ENCODE peak calls at places on chromosomes 3 and 15, in four cellular contexts. One of them, this sample, is unnamed.
A peak's percentile ranks its signal among the peaks of the same experiment; 100 is the strongest.

GRCh38 chr3:188682316-188682715 is 489.5 kb upstream of the TPRG1 start:
- DNase-seq in natural killer cell: no peak
- DNase-seq in GM20000: no peak
- DNase-seq in keratinocyte: no peak
- DNase-seq in this sample: no peak

GRCh38 chr3:13376091-13376490 is 44.0 kb downstream of the NUP210 start:
- DNase-seq in GM20000: no peak
- DNase-seq in natural killer cell: no peak
- DNase-seq in keratinocyte: no peak
- DNase-seq in this sample: no peak

GRCh38 chr3:172647823-172648222 is 63.0 kb downstream of the NCEH1 start:
- DNase-seq in keratinocyte: no peak
- DNase-seq in natural killer cell: no peak
- DNase-seq in GM20000: no peak
- DNase-seq in this sample: no peak

GRCh38 chr3:11826628-11827265 is 19.9 kb downstream of the TAMM41 start:
- DNase-seq in natural killer cell: no peak
- DNase-seq in keratinocyte: no peak
- DNase-seq in GM20000: no peak
- DNase-seq in this sample: no peak

GRCh38 chr15:80042568-80042967 is 16.9 kb upstream of the ZFAND6 start:
- DNase-seq in natural killer cell: no peak
- DNase-seq in keratinocyte: no peak
- DNase-seq in GM20000: no peak
- DNase-seq in this sample: no peak

GRCh38 chr3:27729748-27730611 is 7.9 kb upstream of the EOMES start:
- DNase-seq in GM20000: peak; percentile 10
- DNase-seq in keratinocyte: no peak
- DNase-seq in natural killer cell: no peak
- DNase-seq in this sample: no peak

GRCh38 chr15:36177590-36178281 is 401.7 kb upstream of the CDIN1 start:
- DNase-seq in natural killer cell: no peak
- DNase-seq in GM20000: no peak
- DNase-seq in keratinocyte: no peak
- DNase-seq in this sample: no peak

GRCh38 chr3:72888546-72889309 is 882 bp downstream of the GXYLT2 start:
- DNase-seq in keratinocyte: no peak
- DNase-seq in GM20000: no peak
- DNase-seq in natural killer cell: no peak
- DNase-seq in this sample: no peak

GRCh38 chr3:98529856-98530459 is 1.8 kb upstream of the GPR15 start:
- DNase-seq in keratinocyte: no peak
- DNase-seq in natural killer cell: no peak
- DNase-seq in GM20000: no peak
- DNase-seq in this sample: no peak

GRCh38 chr3:48248095-48248863 is 7.4 kb downstream of the ZNF589 start:
- DNase-seq in GM20000: no peak
- DNase-seq in natural killer cell: no peak
- DNase-seq in keratinocyte: no peak
- DNase-seq in this sample: no peak

GRCh38 chr3:129064969-129065726 is 4.6 kb downstream of the GP9 start:
- DNase-seq in GM20000: no peak
- DNase-seq in keratinocyte: no peak
- DNase-seq in natural killer cell: no peak
- DNase-seq in this sample: no peak

GRCh38 chr15:42890161-42890913 is 30.2 kb downstream of the TTBK2 start:
- DNase-seq in natural killer cell: no peak
- DNase-seq in GM20000: no peak
- DNase-seq in keratinocyte: peak; percentile 81
- DNase-seq in this sample: no peak

GRCh38 chr3:197426161-197426566 is 127.8 kb upstream of the DLG1 start:
- DNase-seq in natural killer cell: no peak
- DNase-seq in GM20000: no peak
- DNase-seq in keratinocyte: no peak
- DNase-seq in this sample: no peak

GRCh38 chr15:47786371-47786770 is 69.1 kb downstream of the SEMA6D start:
- DNase-seq in natural killer cell: no peak
- DNase-seq in GM20000: no peak
- DNase-seq in keratinocyte: no peak
- DNase-seq in this sample: no peak

GRCh38 chr3:53416530-53416929 is 69.2 kb upstream of the DCP1A start:
- DNase-seq in GM20000: no peak
- DNase-seq in natural killer cell: no peak
- DNase-seq in keratinocyte: no peak
- DNase-seq in this sample: no peak

GRCh38 chr15:77737238-77738037 is 104.7 kb upstream of the LINGO1 start:
- DNase-seq in keratinocyte: no peak
- DNase-seq in GM20000: no peak
- DNase-seq in natural killer cell: no peak
- DNase-seq in this sample: no peak

GRCh38 chr15:58582150-58582549 is 150.4 kb downstream of the LIPC start:
- DNase-seq in natural killer cell: no peak
- DNase-seq in keratinocyte: no peak
- DNase-seq in GM20000: no peak
- DNase-seq in this sample: no peak

GRCh38 chr15:60916674-60917468 is 312.2 kb downstream of the RORA start:
- DNase-seq in natural killer cell: peak; percentile 76
- DNase-seq in GM20000: peak; percentile 73
- DNase-seq in keratinocyte: no peak
- DNase-seq in this sample: peak; percentile 51

GRCh38 chr3:116034797-116035196 is 410.5 kb downstream of the LSAMP start:
- DNase-seq in GM20000: no peak
- DNase-seq in keratinocyte: no peak
- DNase-seq in natural killer cell: no peak
- DNase-seq in this sample: no peak

GRCh38 chr3:114877378-114878118 is 269.5 kb downstream of the ZBTB20 start:
- DNase-seq in natural killer cell: no peak
- DNase-seq in keratinocyte: no peak
- DNase-seq in GM20000: no peak
- DNase-seq in this sample: no peak

GRCh38 chr3:194586839-194587238 is 46.4 kb downstream of the TMEM44 start:
- DNase-seq in natural killer cell: no peak
- DNase-seq in GM20000: no peak
- DNase-seq in keratinocyte: peak; percentile 71
- DNase-seq in this sample: no peak

GRCh38 chr3:136545664-136546266 is 206.4 kb downstream of the STAG1 start:
- DNase-seq in GM20000: no peak
- DNase-seq in keratinocyte: no peak
- DNase-seq in natural killer cell: no peak
- DNase-seq in this sample: no peak

GRCh38 chr15:20310603-20311002 is 231.0 kb downstream of the GOLGA6L6 start:
- DNase-seq in keratinocyte: no peak
- DNase-seq in natural killer cell: no peak
- DNase-seq in GM20000: no peak
- DNase-seq in this sample: no peak

GRCh38 chr15:57146394-57147140 is 228.1 kb downstream of the TCF12 start:
- DNase-seq in GM20000: peak; percentile 13
- DNase-seq in keratinocyte: no peak
- DNase-seq in natural killer cell: no peak
- DNase-seq in this sample: no peak

GRCh38 chr3:31490502-31490901 is 42.2 kb upstream of the STT3B start:
- DNase-seq in GM20000: no peak
- DNase-seq in natural killer cell: no peak
- DNase-seq in keratinocyte: no peak
- DNase-seq in this sample: no peak

GRCh38 chr15:72472907-72473669 is 1.0 kb upstream of the ARIH1 start:
- DNase-seq in keratinocyte: no peak
- DNase-seq in GM20000: no peak
- DNase-seq in natural killer cell: no peak
- DNase-seq in this sample: no peak

GRCh38 chr3:98690876-98691275 is 72.3 kb upstream of the ST3GAL6 start:
- DNase-seq in keratinocyte: no peak
- DNase-seq in GM20000: no peak
- DNase-seq in natural killer cell: no peak
- DNase-seq in this sample: no peak

GRCh38 chr3:55571913-55572312 is 84.8 kb upstream of the WNT5A start:
- DNase-seq in GM20000: no peak
- DNase-seq in natural killer cell: no peak
- DNase-seq in keratinocyte: no peak
- DNase-seq in this sample: no peak
- TF ChIP-seq CTCF in GM20000: no peak
- TF ChIP-seq CTCF in natural killer cell: no peak
- TF ChIP-seq CTCF in keratinocyte: no peak
- TF ChIP-seq CTCF in this sample: peak; percentile 44

DNA sequence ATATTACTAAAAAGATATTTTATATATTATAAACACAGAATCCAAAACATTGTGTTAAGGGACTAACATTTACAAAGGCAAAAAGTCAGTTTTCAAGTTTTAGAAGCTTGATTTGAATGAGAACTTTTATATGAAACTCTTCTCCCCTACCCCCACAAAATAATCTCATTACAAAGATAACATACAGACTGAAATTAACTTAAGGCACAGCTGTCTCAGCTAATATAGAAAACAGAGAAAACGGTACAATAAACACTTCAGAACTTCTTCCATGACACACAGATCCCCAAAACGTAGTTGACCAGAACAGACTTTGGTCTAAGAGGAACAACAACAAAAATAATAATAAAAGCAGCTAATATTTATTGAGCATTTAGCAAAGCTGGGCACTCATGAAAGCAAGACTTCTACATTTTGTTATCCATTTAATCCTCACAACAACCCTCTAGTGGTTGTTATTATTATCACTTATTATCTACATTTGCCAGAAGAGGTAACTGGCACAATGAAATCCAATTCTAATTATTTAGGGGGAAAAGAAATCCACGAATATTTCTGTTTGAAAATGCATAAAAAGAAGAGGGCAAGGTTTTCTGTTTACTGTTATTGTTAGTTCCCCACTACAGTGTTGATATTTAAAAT is 68.1 kb downstream of the PFN2 start:
- DNase-seq in natural killer cell: no peak
- DNase-seq in GM20000: no peak
- DNase-seq in keratinocyte: no peak
- DNase-seq in this sample: no peak
- TF ChIP-seq CTCF in natural killer cell: no peak
- TF ChIP-seq CTCF in GM20000: no peak
- TF ChIP-seq CTCF in keratinocyte: peak; percentile 26
- TF ChIP-seq CTCF in this sample: no peak

GRCh38 chr15:66288796-66289195 is 4.6 kb upstream of the DIS3L start:
- DNase-seq in keratinocyte: no peak
- DNase-seq in GM20000: no peak
- DNase-seq in natural killer cell: no peak
- DNase-seq in this sample: no peak
- TF ChIP-seq CTCF in keratinocyte: no peak
- TF ChIP-seq CTCF in GM20000: no peak
- TF ChIP-seq CTCF in natural killer cell: no peak
- TF ChIP-seq CTCF in this sample: no peak

GRCh38 chr15:48975713-48976419 is 12.1 kb upstream of the SHC4 start:
- DNase-seq in natural killer cell: peak; percentile 76
- DNase-seq in keratinocyte: no peak
- DNase-seq in GM20000: peak; percentile 88
- DNase-seq in this sample: peak; percentile 76
- TF ChIP-seq CTCF in natural killer cell: peak; percentile 96
- TF ChIP-seq CTCF in keratinocyte: peak; percentile 76
- TF ChIP-seq CTCF in GM20000: peak; percentile 86
- TF ChIP-seq CTCF in this sample: peak; percentile 95